ENCODE peak calls at places on chromosomes 5 and 9, in six cellular contexts. One of them, this sample, is unnamed.

GRCh38 chr9:132214027-132214622 is 52.3 kb downstream of the NTNG2 start:
- DNase-seq in right lobe of liver: no peak
- DNase-seq in cardiac muscle cell: peak
- DNase-seq in T-helper 1 cell: no peak
- DNase-seq in ELR: peak
- DNase-seq in activated CD8-positive, alpha-beta memory T cell treated with anti-CD3 and anti-CD28 coated beads for 24 hours: no peak
- DNase-seq in this sample: peak

GRCh38 chr5:142404046-142404477 is 79.2 kb upstream of the SPRY4 start:
- DNase-seq in right lobe of liver: no peak
- DNase-seq in cardiac muscle cell: peak
- DNase-seq in T-helper 1 cell: no peak
- DNase-seq in ELR: no peak
- DNase-seq in activated CD8-positive, alpha-beta memory T cell treated with anti-CD3 and anti-CD28 coated beads for 24 hours: no peak
- DNase-seq in this sample: no peak

GRCh38 chr9:130023147-130023787 is 19.7 kb downstream of the FNBP1 start:
- DNase-seq in right lobe of liver: peak
- DNase-seq in cardiac muscle cell: no peak
- DNase-seq in T-helper 1 cell: no peak
- DNase-seq in ELR: no peak
- DNase-seq in activated CD8-positive, alpha-beta memory T cell treated with anti-CD3 and anti-CD28 coated beads for 24 hours: peak
- DNase-seq in this sample: peak

GRCh38 chr5:178496661-178497060 is 93.5 kb downstream of the COL23A1 start:
- DNase-seq in right lobe of liver: no peak
- DNase-seq in cardiac muscle cell: no peak
- DNase-seq in T-helper 1 cell: no peak
- DNase-seq in ELR: peak
- DNase-seq in activated CD8-positive, alpha-beta memory T cell treated with anti-CD3 and anti-CD28 coated beads for 24 hours: no peak
- DNase-seq in this sample: no peak

GRCh38 chr5:73838901-73839300 is 212.9 kb downstream of the ARHGEF28 start:
- DNase-seq in right lobe of liver: no peak
- DNase-seq in cardiac muscle cell: no peak
- DNase-seq in T-helper 1 cell: no peak
- DNase-seq in ELR: no peak
- DNase-seq in activated CD8-positive, alpha-beta memory T cell treated with anti-CD3 and anti-CD28 coated beads for 24 hours: no peak
- DNase-seq in this sample: no peak

GRCh38 chr9:36893148-36893547 is 140.9 kb downstream of the PAX5 start:
- DNase-seq in right lobe of liver: peak
- DNase-seq in cardiac muscle cell: no peak
- DNase-seq in T-helper 1 cell: no peak
- DNase-seq in ELR: no peak
- DNase-seq in activated CD8-positive, alpha-beta memory T cell treated with anti-CD3 and anti-CD28 coated beads for 24 hours: no peak
- DNase-seq in this sample: no peak

GRCh38 chr9:104993291-104993963 is 65.5 kb upstream of the ABCA1 start:
- DNase-seq in right lobe of liver: peak
- DNase-seq in cardiac muscle cell: peak
- DNase-seq in T-helper 1 cell: no peak
- DNase-seq in ELR: peak
- DNase-seq in activated CD8-positive, alpha-beta memory T cell treated with anti-CD3 and anti-CD28 coated beads for 24 hours: peak
- DNase-seq in this sample: peak

GRCh38 chr5:90161399-90161798 is 248.2 kb downstream of the CETN3 start:
- DNase-seq in right lobe of liver: peak
- DNase-seq in cardiac muscle cell: peak
- DNase-seq in T-helper 1 cell: no peak
- DNase-seq in ELR: peak
- DNase-seq in activated CD8-positive, alpha-beta memory T cell treated with anti-CD3 and anti-CD28 coated beads for 24 hours: no peak
- DNase-seq in this sample: no peak

GRCh38 chr5:166165600-166165999 is 2125.8 kb upstream of the WWC1 start:
- DNase-seq in right lobe of liver: no peak
- DNase-seq in cardiac muscle cell: peak
- DNase-seq in T-helper 1 cell: no peak
- DNase-seq in ELR: no peak
- DNase-seq in activated CD8-positive, alpha-beta memory T cell treated with anti-CD3 and anti-CD28 coated beads for 24 hours: no peak
- DNase-seq in this sample: no peak

GRCh38 chr5:144368556-144368955 is 197.9 kb downstream of the KCTD16 start:
- DNase-seq in right lobe of liver: no peak
- DNase-seq in cardiac muscle cell: peak
- DNase-seq in T-helper 1 cell: no peak
- DNase-seq in ELR: peak
- DNase-seq in activated CD8-positive, alpha-beta memory T cell treated with anti-CD3 and anti-CD28 coated beads for 24 hours: no peak
- DNase-seq in this sample: no peak

GRCh38 chr5:100841358-100842076 is 61.6 kb downstream of the ST8SIA4 start:
- DNase-seq in right lobe of liver: no peak
- DNase-seq in cardiac muscle cell: no peak
- DNase-seq in T-helper 1 cell: no peak
- DNase-seq in ELR: peak
- DNase-seq in activated CD8-positive, alpha-beta memory T cell treated with anti-CD3 and anti-CD28 coated beads for 24 hours: no peak
- DNase-seq in this sample: no peak